ENCODE peak calls at places on chromosomes 6 and 20, in nine cellular contexts. Q is psoas muscle, U is OCI-LY7, X is Panc1, O is H9, N is spleen, W is Caco-2, R is fibroblast of lung, E is left ventricle myocardium inferior. K is an unnamed sample.
A peak's percentile ranks its signal among the peaks of the same experiment; 100 is the strongest.

GRCh38 chr6:3455490-3456394 is 1.1 kb downstream of the SLC22A23 start:
- DNase-seq in O (peak; percentile 44), Q (peak; percentile 69), R (no peak), W (no peak), E (no peak), U (no peak), X (no peak), N (no peak), K (no peak)

GRCh38 chr20:43961116-43961515 is 46.5 kb downstream of the TOX2 start:
- DNase-seq in Q (no peak), X (no peak), U (no peak), R (no peak), N (no peak), W (peak; percentile 18), E (no peak), O (no peak), K (no peak)

GRCh38 chr6:65546894-65547293 is 160.1 kb downstream of the EYS start:
- DNase-seq in Q (no peak), E (no peak), X (no peak), N (no peak), W (no peak), U (no peak), R (no peak), O (no peak), K (no peak)

GRCh38 chr20:63025534-63026331 is 19.0 kb upstream of the BHLHE23 start:
- DNase-seq in Q (peak; percentile 50), R (peak; percentile 11), O (peak; percentile 34), E (peak; percentile 11), X (no peak), U (no peak), N (peak; percentile 74), W (peak; percentile 42), K (no peak)

GRCh38 chr6:153963352-153963751 is 75.7 kb upstream of the OPRM1 start:
- DNase-seq in E (no peak), R (no peak), X (no peak), O (no peak), W (no peak), Q (no peak), N (no peak), U (no peak), K (no peak)

GRCh38 chr20:3046677-3047462 is 1.0 kb downstream of the MRPS26 start:
- DNase-seq in N (no peak), E (no peak), U (peak; percentile 49), Q (no peak), O (peak; percentile 77), X (no peak), R (peak; percentile 33), W (peak; percentile 62), K (no peak)

GRCh38 chr6:137954253-137954652 is 87.2 kb downstream of the TNFAIP3 start:
- DNase-seq in X (no peak), R (no peak), O (no peak), N (no peak), E (no peak), U (no peak), Q (no peak), W (no peak), K (no peak)

GRCh38 chr20:1304711-1305515 is 24.0 kb downstream of the SDCBP2 start:
- DNase-seq in U (no peak), N (peak; percentile 72), R (no peak), W (no peak), X (no peak), E (no peak), Q (no peak), O (no peak), K (no peak)

GRCh38 chr6:69038841-69039240 is 403.8 kb downstream of the ADGRB3 start:
- DNase-seq in X (no peak), O (no peak), R (no peak), N (no peak), Q (no peak), U (no peak), E (no peak), W (no peak), K (no peak)

GRCh38 chr6:52077961-52078613 is 9.3 kb downstream of the PKHD1 start:
- DNase-seq in E (no peak), U (no peak), N (no peak), X (no peak), W (no peak), R (no peak), O (no peak), Q (no peak), K (no peak)

GRCh38 chr6:167103041-167103816 is 19.7 kb upstream of the CCR6 start:
- DNase-seq in W (no peak), R (no peak), X (no peak), Q (no peak), U (peak; percentile 90), E (no peak), N (peak; percentile 85), O (no peak), K (no peak)

GRCh38 chr6:100342830-100343229 is 121.9 kb downstream of the SIM1 start:
- DNase-seq in X (no peak), U (no peak), Q (no peak), W (no peak), E (no peak), R (peak; percentile 93), N (no peak), O (no peak), K (no peak)

GRCh38 chr6:3318226-3318625 is 59.5 kb downstream of the PSMG4 start:
- DNase-seq in N (peak; percentile 74), W (no peak), X (no peak), R (no peak), U (no peak), O (no peak), Q (no peak), E (no peak), K (peak; percentile 4)

GRCh38 chr20:44074252-44075151 is 112.5 kb downstream of the JPH2 start:
- DNase-seq in N (no peak), O (no peak), W (peak; percentile 36), X (no peak), E (peak; percentile 75), R (peak; percentile 68), Q (no peak), U (no peak), K (no peak)

GRCh38 chr6:10412948-10413849 is 1.7 kb downstream of the TFAP2A start:
- DNase-seq in U (peak; percentile 21), W (peak; percentile 57), X (no peak), O (peak; percentile 64), R (no peak), N (no peak), E (no peak), Q (no peak), K (no peak)

GRCh38 chr6:167807200-167807599 is 19.5 kb upstream of the AFDN start:
- DNase-seq in W (no peak), N (peak; percentile 37), U (no peak), O (no peak), X (no peak), E (no peak), Q (no peak), R (no peak), K (no peak)

GRCh38 chr6:36337814-36338213 is 1.1 kb upstream of the BNIP5 start:
- DNase-seq in Q (no peak), O (no peak), X (no peak), R (no peak), U (no peak), W (no peak), N (no peak), E (no peak), K (no peak)

GRCh38 chr20:57464642-57465211 is 60.2 kb downstream of the CTCFL start:
- DNase-seq in R (no peak), W (peak; percentile 81), O (no peak), N (peak; percentile 72), E (no peak), X (no peak), Q (peak; percentile 61), U (peak; percentile 60), K (no peak)

GRCh38 chr6:52503344-52503747 is 73.5 kb downstream of the TRAM2 start:
- DNase-seq in N (no peak), O (peak; percentile 76), Q (no peak), W (no peak), E (peak; percentile 34), U (no peak), X (no peak), R (peak; percentile 52), K (no peak)

GRCh38 chr6:50457351-50457750 is 256.0 kb upstream of the TFAP2D start:
- DNase-seq in X (no peak), W (no peak), N (no peak), Q (no peak), E (no peak), U (no peak), O (no peak), R (no peak), K (no peak)

GRCh38 chr20:37575884-37576283 is 48.2 kb upstream of the BLCAP start:
- DNase-seq in X (no peak), U (peak; percentile 72), Q (no peak), O (peak; percentile 63), N (no peak), W (peak; percentile 40), E (no peak), R (no peak), K (no peak)

GRCh38 chr6:15366003-15366535 is 120.2 kb downstream of the JARID2 start:
- DNase-seq in Q (no peak), W (no peak), O (no peak), R (no peak), E (no peak), U (no peak), X (no peak), N (no peak), K (no peak)
- H3K4me1 ChIP-seq in Q (peaks cover 80% of the 10 kb centered on the region), W (peaks cover 15% of the 10 kb centered on the region), O (peaks cover 22% of the 10 kb centered on the region), R (peaks cover 6% of the 10 kb centered on the region), E (peaks cover 76% of the 10 kb centered on the region), U (peaks cover 18% of the 10 kb centered on the region), X (no peaks in the 10 kb centered on the region), N (peaks cover 79% of the 10 kb centered on the region), K (peaks cover 5% of the 10 kb centered on the region)

DNA sequence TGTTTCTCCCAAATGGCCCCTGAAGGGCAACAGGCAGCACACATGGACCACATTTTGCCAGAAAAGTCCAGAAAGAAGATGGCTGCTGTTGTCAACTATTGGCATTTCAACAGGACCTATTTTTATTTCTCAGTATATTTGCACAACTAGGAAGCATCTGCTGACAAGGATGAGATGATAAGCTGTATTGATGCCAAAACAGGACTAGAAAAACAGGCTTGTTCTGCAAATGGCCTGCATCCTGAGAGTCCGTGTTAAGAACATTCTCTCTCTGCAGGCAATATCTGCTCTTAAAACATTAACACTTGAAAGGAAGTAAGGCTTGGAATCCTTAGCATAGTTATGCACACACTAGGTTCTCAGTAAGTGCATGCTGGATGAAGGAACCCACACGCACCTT is 283.7 kb downstream of the ESR1 start:
- DNase-seq in O (no peak), E (no peak), U (no peak), W (no peak), Q (no peak), X (no peak), R (no peak), N (no peak), K (no peak)
- H3K4me1 ChIP-seq in O (no peaks in the 10 kb centered on the region), E (peaks cover 24% of the 10 kb centered on the region), U (no peaks in the 10 kb centered on the region), W (peaks cover 4% of the 10 kb centered on the region), Q (peaks cover 40% of the 10 kb centered on the region), X (no peaks in the 10 kb centered on the region), R (peaks cover 7% of the 10 kb centered on the region), N (no peaks in the 10 kb centered on the region), K (no peaks in the 10 kb centered on the region)

GRCh38 chr6:37826188-37826587 is 6.7 kb downstream of the ZFAND3 start:
- DNase-seq in X (no peak), R (no peak), N (no peak), Q (no peak), W (no peak), U (no peak), O (no peak), E (no peak), K (no peak)
- H3K4me1 ChIP-seq in X (peaks cover 32% of the 10 kb centered on the region), R (peaks cover 6% of the 10 kb centered on the region), N (peaks cover 91% of the 10 kb centered on the region), Q (peaks cover 94% of the 10 kb centered on the region), W (peaks cover 32% of the 10 kb centered on the region), U (peaks cover 13% of the 10 kb centered on the region), O (no peaks in the 10 kb centered on the region), E (peaks cover 96% of the 10 kb centered on the region), K (peaks cover 8% of the 10 kb centered on the region)

GRCh38 chr6:41571066-41571780 is 25.0 kb downstream of the FOXP4 start:
- DNase-seq in Q (no peak), E (no peak), X (no peak), R (no peak), O (no peak), W (no peak), N (no peak), U (no peak), K (no peak)
- H3K4me1 ChIP-seq in Q (peaks cover 10% of the 10 kb centered on the region), E (peaks cover 46% of the 10 kb centered on the region), X (no peaks in the 10 kb centered on the region), R (no peaks in the 10 kb centered on the region), O (peaks cover 18% of the 10 kb centered on the region), W (peaks cover 19% of the 10 kb centered on the region), N (no peaks in the 10 kb centered on the region), U (no peaks in the 10 kb centered on the region), K (no peaks in the 10 kb centered on the region)